ENCODE peak calls at places on chromosomes 1 and 21, in nine cellular contexts. Q is body of pancreas, T is esophagus squamous epithelium, L is colonic mucosa, E is foreskin fibroblast, G is GM12865, H is fibroblast of lung, R is cardiac muscle cell, M is NB4. Z is an unnamed sample.

GRCh38 chr21:14956826-14957225 is 108.0 kb downstream of the NRIP1 start:
- DNase-seq in L (no peak), R (no peak), T (no peak), G (no peak), E (peak; percentile 53), Q (no peak), H (peak; percentile 87), M (no peak), Z (no peak)

GRCh38 chr1:155833665-155834295 is 23.2 kb downstream of the GON4L start:
- DNase-seq in H (no peak), G (no peak), M (no peak), T (no peak), R (no peak), Q (no peak), E (no peak), L (no peak), Z (no peak)

GRCh38 chr1:172826096-172826741 is 167.3 kb downstream of the FASLG start:
- DNase-seq in H (peak; percentile 87), R (peak; percentile 41), G (peak; percentile 21), T (no peak), M (peak; percentile 55), E (peak; percentile 94), Q (peak; percentile 42), L (peak; percentile 23), Z (no peak)

GRCh38 chr1:189962171-189962570 is 515.5 kb downstream of the BRINP3 start:
- DNase-seq in M (no peak), T (no peak), G (no peak), H (peak; percentile 91), E (peak; percentile 83), Q (no peak), R (no peak), L (no peak), Z (no peak)

GRCh38 chr1:239999170-239999569 is 92.5 kb upstream of the FMN2 start:
- DNase-seq in T (no peak), R (no peak), E (no peak), G (no peak), H (no peak), L (no peak), Q (no peak), M (no peak), Z (no peak)

GRCh38 chr1:235327559-235328270 is at the start of gene ARID4B:
- DNase-seq in G (no peak), M (no peak), T (peak; percentile 56), L (no peak), Q (no peak), H (no peak), R (no peak), E (no peak), Z (no peak)

GRCh38 chr1:154765970-154766369 is 104.1 kb downstream of the KCNN3 start:
- DNase-seq in Q (no peak), E (peak; percentile 47), M (peak; percentile 48), H (peak; percentile 20), L (no peak), R (peak; percentile 43), G (no peak), T (no peak), Z (peak; percentile 52)

GRCh38 chr1:209823143-209824041 is 4.4 kb upstream of the UTP25 start:
- DNase-seq in R (peak; percentile 51), E (peak; percentile 84), M (peak; percentile 72), L (no peak), H (peak; percentile 84), G (peak; percentile 60), Q (peak; percentile 22), T (no peak), Z (no peak)

GRCh38 chr1:235864469-235864868 is 2.2 kb downstream of the LYST start:
- DNase-seq in Q (no peak), G (no peak), L (no peak), M (peak; percentile 31), R (no peak), T (no peak), H (no peak), E (no peak), Z (no peak)

GRCh38 chr1:108561731-108562326 is 1.9 kb downstream of the EEIG2 start:
- DNase-seq in R (peak; percentile 53), Q (peak; percentile 84), T (peak; percentile 20), H (no peak), G (peak; percentile 88), M (peak; percentile 82), L (peak; percentile 91), E (peak; percentile 37), Z (peak; percentile 68)

GRCh38 chr1:148352470-148353118 is 130.5 kb downstream of the PPIAL4G start:
- DNase-seq in Q (no peak), T (no peak), M (peak; percentile 55), L (no peak), E (no peak), H (no peak), G (no peak), R (no peak), Z (no peak)

GRCh38 chr1:112703706-112704105 is 3.2 kb downstream of the RHOC start:
- DNase-seq in E (no peak), Q (no peak), R (no peak), L (no peak), M (no peak), G (no peak), T (no peak), H (no peak), Z (no peak)

GRCh38 chr1:43235451-43236121 is 34.2 kb upstream of the TMEM125 start:
- DNase-seq in Q (no peak), T (no peak), R (no peak), L (peak; percentile 59), G (no peak), E (peak; percentile 21), H (no peak), M (no peak), Z (no peak)

DNA sequence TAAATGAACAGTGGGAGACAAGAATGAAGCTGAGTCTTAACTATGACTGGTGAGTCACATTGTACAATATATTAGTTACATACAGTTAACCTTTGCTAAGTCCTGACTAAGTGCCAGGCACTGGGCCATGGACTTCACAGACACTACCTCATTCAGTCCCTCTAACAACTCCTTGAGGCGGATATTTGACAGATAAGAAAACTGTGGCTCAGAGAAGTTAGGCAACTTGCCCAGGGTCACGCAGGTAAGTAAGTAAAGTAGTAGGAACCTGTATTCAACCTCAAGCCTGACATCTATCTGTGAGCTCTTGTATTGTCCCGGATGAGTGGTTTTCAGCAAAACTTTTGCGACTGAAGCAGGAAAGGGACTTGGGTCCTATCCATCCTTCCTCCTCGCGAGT is 62.1 kb downstream of the GNG12 start:
- DNase-seq in L (no peak), H (peak; percentile 97), Q (peak; percentile 84), T (no peak), M (no peak), E (peak; percentile 77), R (no peak), G (peak; percentile 26), Z (no peak)
- TF ChIP-seq CTCF in L (no peak), H (peak; percentile 33), Q (no peak), T (no peak), M (no peak), E (no peak), R (peak; percentile 32), G (peak; percentile 13), Z (peak; percentile 24)

DNA sequence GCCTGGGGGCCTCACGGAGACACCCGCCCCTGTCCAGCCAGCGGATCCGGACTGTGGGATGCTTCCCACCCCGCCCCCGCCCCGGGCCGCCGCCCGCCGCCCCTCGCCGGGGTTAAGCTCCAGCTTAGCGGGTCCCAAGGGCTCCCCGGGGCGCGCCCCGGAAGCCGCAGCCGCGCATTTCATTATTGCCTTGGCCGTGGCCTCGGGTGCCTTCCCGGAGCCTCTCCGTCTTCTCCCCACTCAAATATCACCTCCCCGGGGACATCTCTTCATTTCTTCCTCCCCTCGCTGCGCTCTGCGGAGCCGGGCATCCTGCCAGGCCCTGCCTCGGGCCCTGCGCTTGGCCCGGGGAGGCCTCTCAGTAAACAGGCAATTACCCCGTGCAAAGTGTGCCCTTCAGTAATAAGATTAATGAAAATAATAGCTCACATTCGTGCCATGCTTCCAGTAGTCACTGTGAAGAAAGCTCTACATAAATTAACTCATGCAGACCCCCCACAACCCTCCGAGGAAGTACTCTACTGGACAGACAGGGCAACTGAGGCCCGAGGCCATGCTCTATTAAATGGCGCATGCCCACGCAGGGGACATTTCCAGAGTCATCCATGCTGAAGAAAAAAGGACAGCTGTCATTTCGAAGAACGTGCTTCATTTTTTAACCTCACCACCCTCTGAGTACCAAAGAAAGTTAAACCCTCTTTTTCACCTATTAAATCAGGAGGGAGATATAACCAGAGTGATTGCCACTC is 49.9 kb upstream of the LAPTM5 start:
- DNase-seq in G (no peak), T (no peak), L (no peak), R (no peak), E (peak; percentile 68), H (no peak), M (peak; percentile 70), Q (no peak), Z (no peak)
- H3K4me3 ChIP-seq in G (no peak overlapping the region), T (no peak overlapping the region), L (no peak overlapping the region), R (no peak overlapping the region), E (no peak overlapping the region), H (no peak overlapping the region), M (no peak overlapping the region), Q (no peak overlapping the region), Z (no peak overlapping the region)

GRCh38 chr1:17725811-17726582 is 29.1 kb upstream of the ACTL8 start:
- DNase-seq in R (no peak), T (no peak), M (no peak), E (no peak), H (no peak), Q (no peak), G (no peak), L (no peak), Z (no peak)
- TF ChIP-seq CTCF in R (no peak), T (no peak), M (no peak), E (no peak), H (no peak), Q (no peak), G (no peak), L (no peak), Z (no peak)

GRCh38 chr1:169043823-169044222 is 62.7 kb upstream of the ATP1B1 start:
- DNase-seq in M (no peak), E (no peak), H (no peak), Q (no peak), G (no peak), T (no peak), R (no peak), L (no peak), Z (no peak)
- H3K4me3 ChIP-seq in M (no peak overlapping the region), E (no peak overlapping the region), H (no peak overlapping the region), Q (no peak overlapping the region), G (no peak overlapping the region), T (no peak overlapping the region), R (no peak overlapping the region), L (no peak overlapping the region), Z (no peak overlapping the region)

GRCh38 chr1:13807213-13807612 is 107.2 kb downstream of the PRDM2 start:
- DNase-seq in T (no peak), E (peak; percentile 62), M (peak; percentile 26), G (peak; percentile 65), Q (peak; percentile 41), R (peak; percentile 42), L (no peak), H (no peak), Z (peak; percentile 31)
- TF ChIP-seq CTCF in T (peak; percentile 32), E (peak; percentile 53), M (peak; percentile 42), G (peak; percentile 56), Q (peak; percentile 8), R (peak; percentile 52), L (peak; percentile 16), H (peak; percentile 45), Z (no peak)

Z was measured in Caco-2.